ENCODE peak calls at places on chromosomes 2 and 18, in four cellular contexts. J, A, P and N are unnamed samples. For H3K9me3, the result is how much of the 10 kb centered on the place peaks cover.

GRCh38 chr2:194346189-194346588 is 1310.8 kb upstream of the SLC39A10 start:
- DNase-seq in J (no peak), A (no peak), P (no peak), N (peak)

GRCh38 chr2:43127208-43127940 is 99.0 kb downstream of the ZFP36L2 start:
- DNase-seq in J (no peak), A (peak), P (peak), N (peak)

GRCh38 chr18:48991299-48992055 is 40.7 kb upstream of the SMAD7 start:
- DNase-seq in J (no peak), A (no peak), P (no peak), N (no peak)

GRCh38 chr2:239036819-239037558 is 189.1 kb downstream of the TWIST2 start:
- DNase-seq in J (no peak), A (no peak), P (no peak), N (no peak)

GRCh38 chr18:58541137-58541788 is 87.6 kb downstream of the ALPK2 start:
- DNase-seq in J (no peak), A (no peak), P (no peak), N (peak)

GRCh38 chr18:12745095-12745820 is 42.4 kb downstream of the PSMG2 start:
- DNase-seq in J (no peak), A (no peak), P (no peak), N (no peak)

GRCh38 chr2:196314780-196315179 is 143.4 kb upstream of the STK17B start:
- DNase-seq in J (no peak), A (no peak), P (no peak), N (no peak)

GRCh38 chr2:223122706-223123265 is 70.8 kb downstream of the KCNE4 start:
- DNase-seq in J (no peak), A (no peak), P (no peak), N (no peak)

GRCh38 chr2:140761807-140762206 is 1369.0 kb downstream of the LRP1B start:
- DNase-seq in J (no peak), A (no peak), P (no peak), N (no peak)

GRCh38 chr2:214960677-214961076 is 151.2 kb upstream of the BARD1 start:
- DNase-seq in J (no peak), A (no peak), P (no peak), N (no peak)

GRCh38 chr2:236177967-236178909 is 10.1 kb upstream of the GBX2 start:
- DNase-seq in J (peak), A (peak), P (peak), N (peak)

GRCh38 chr2:120763516-120763915 is 27.8 kb downstream of the GLI2 start:
- DNase-seq in J (no peak), A (no peak), P (peak), N (no peak)

GRCh38 chr18:24015897-24016631 is 1.5 kb downstream of the TTC39C start:
- DNase-seq in J (no peak), A (no peak), P (no peak), N (peak)

GRCh38 chr2:102735431-102736130 is 26.2 kb upstream of the TMEM182 start:
- DNase-seq in J (peak), A (no peak), P (peak), N (peak)

GRCh38 chr2:3505771-3506170 is 13.6 kb downstream of the ADI1 start:
- DNase-seq in J (peak), A (no peak), P (peak), N (no peak)

GRCh38 chr2:196131384-196131861 is 40.0 kb downstream of the STK17B start:
- DNase-seq in J (peak), A (peak), P (peak), N (peak)

GRCh38 chr18:13303761-13304364 is 85.3 kb downstream of the LDLRAD4 start:
- DNase-seq in J (no peak), A (no peak), P (no peak), N (no peak)

GRCh38 chr2:105328281-105329196 is 996 bp downstream of the TGFBRAP1 start:
- DNase-seq in J (peak), A (no peak), P (peak), N (no peak)

GRCh38 chr2:53724511-53724910 is 43.1 kb upstream of the CHAC2 start:
- DNase-seq in J (no peak), A (no peak), P (no peak), N (no peak)

GRCh38 chr2:1484131-1484884 is 71.0 kb downstream of the TPO start:
- DNase-seq in J (no peak), A (no peak), P (no peak), N (no peak)

GRCh38 chr18:58135806-58136331 is 91.8 kb downstream of the NEDD4L start:
- DNase-seq in J (peak), A (peak), P (peak), N (peak)

GRCh38 chr2:97936199-97936598 is 59.5 kb downstream of the TMEM131 start:
- DNase-seq in J (peak), A (no peak), P (peak), N (peak)

GRCh38 chr2:148184967-148185366 is 164.1 kb downstream of the MBD5 start:
- DNase-seq in J (no peak), A (no peak), P (no peak), N (no peak)

GRCh38 chr2:20064421-20064820 is 13.0 kb upstream of the LAPTM4A start:
- DNase-seq in J (no peak), A (no peak), P (no peak), N (no peak)

GRCh38 chr18:48694295-48694694 is 155.5 kb downstream of the CTIF start:
- DNase-seq in J (no peak), A (no peak), P (no peak), N (no peak)

GRCh38 chr2:3489449-3490115 is 29.7 kb downstream of the ADI1 start:
- DNase-seq in J (no peak), A (peak), P (no peak), N (no peak)

GRCh38 chr2:66437601-66438497 is 2.9 kb downstream of the MEIS1 start:
- DNase-seq in J (peak), A (no peak), P (no peak), N (peak)

GRCh38 chr2:27288610-27289009 is 6.4 kb downstream of the TRIM54 start:
- DNase-seq in J (no peak), A (no peak), P (no peak), N (no peak)

GRCh38 chr2:136653836-136654235 is 111.5 kb upstream of the THSD7B start:
- DNase-seq in J (no peak), A (no peak), P (no peak), N (no peak)

GRCh38 chr18:75624836-75625235 is 197.3 kb upstream of the SMIM21 start:
- DNase-seq in J (no peak), A (no peak), P (no peak), N (no peak)

GRCh38 chr18:48889115-48889941 is 61.4 kb downstream of the SMAD7 start:
- DNase-seq in J (peak), A (peak), P (no peak), N (peak)

GRCh38 chr2:168649105-168649504 is 153.3 kb upstream of the NOSTRIN start:
- DNase-seq in J (no peak), A (no peak), P (no peak), N (no peak)

GRCh38 chr2:24400207-24400907 is 40.0 kb upstream of the ITSN2 start:
- DNase-seq in J (peak), A (no peak), P (no peak), N (no peak)

GRCh38 chr2:118774458-118775133 is 72.9 kb downstream of the EN1 start:
- DNase-seq in J (peak), A (peak), P (peak), N (peak)

GRCh38 chr2:211928186-211928585 is 610.4 kb downstream of the ERBB4 start:
- DNase-seq in J (no peak), A (no peak), P (no peak), N (no peak)

GRCh38 chr2:27407798-27408491 is 1.4 kb downstream of the PPM1G start:
- DNase-seq in J (peak), A (no peak), P (peak), N (peak)

GRCh38 chr2:86274918-86275275 is 62.5 kb downstream of the REEP1 start:
- DNase-seq in J (peak), A (no peak), P (peak), N (no peak)

GRCh38 chr2:223856021-223856420 is 18.6 kb upstream of the AP1S3 start:
- DNase-seq in J (no peak), A (no peak), P (no peak), N (no peak)

GRCh38 chr2:55891671-55892071 is 31.9 kb downstream of the EFEMP1 start:
- DNase-seq in J (no peak), A (no peak), P (no peak), N (no peak)

GRCh38 chr2:78029392-78029995 is 507.3 kb upstream of the LRRTM4 start:
- DNase-seq in J (no peak), A (no peak), P (no peak), N (no peak)
- H3K9me3 ChIP-seq in J (under half), A (under half), P (under half), N (under half)

GRCh38 chr2:13542642-13543041 is 825.9 kb downstream of the TRIB2 start:
- DNase-seq in J (no peak), A (no peak), P (no peak), N (no peak)

GRCh38 chr2:13536941-13537340 is 820.2 kb downstream of the TRIB2 start:
- DNase-seq in J (no peak), A (no peak), P (no peak), N (no peak)

GRCh38 chr2:13533524-13533922 is 816.8 kb downstream of the TRIB2 start:
- DNase-seq in J (no peak), A (no peak), P (no peak), N (no peak)

GRCh38 chr2:13542061-13542460 is 825.3 kb downstream of the TRIB2 start:
- DNase-seq in J (no peak), A (no peak), P (no peak), N (no peak)

GRCh38 chr2:13537771-13538349 is 821.1 kb downstream of the TRIB2 start:
- DNase-seq in J (no peak), A (no peak), P (no peak), N (no peak)
- H3K9me3 ChIP-seq in J (under half), A (under half), P (under half), N (under half)

GRCh38 chr2:170208967-170209366 is 31.0 kb downstream of the MYO3B start:
- DNase-seq in J (no peak), A (no peak), P (no peak), N (no peak)
- H3K9me3 ChIP-seq in J (under half), A (under half), P (under half), N (under half)

GRCh38 chr2:49938268-49938667 is 784.0 kb upstream of the FSHR start:
- DNase-seq in J (no peak), A (no peak), P (no peak), N (no peak)

GRCh38 chr2:49948091-49948490 is 793.8 kb upstream of the FSHR start:
- DNase-seq in J (no peak), A (no peak), P (no peak), N (no peak)

GRCh38 chr2:49948744-49949143 is 794.4 kb upstream of the FSHR start:
- DNase-seq in J (no peak), A (no peak), P (no peak), N (no peak)

GRCh38 chr2:49940616-49941015 is 786.3 kb upstream of the FSHR start:
- DNase-seq in J (no peak), A (no peak), P (no peak), N (no peak)

GRCh38 chr2:49943944-49944803 is 789.9 kb upstream of the FSHR start:
- DNase-seq in J (peak), A (no peak), P (no peak), N (no peak)
- H3K9me3 ChIP-seq in J (under half), A (under half), P (under half), N (under half)

DNA sequence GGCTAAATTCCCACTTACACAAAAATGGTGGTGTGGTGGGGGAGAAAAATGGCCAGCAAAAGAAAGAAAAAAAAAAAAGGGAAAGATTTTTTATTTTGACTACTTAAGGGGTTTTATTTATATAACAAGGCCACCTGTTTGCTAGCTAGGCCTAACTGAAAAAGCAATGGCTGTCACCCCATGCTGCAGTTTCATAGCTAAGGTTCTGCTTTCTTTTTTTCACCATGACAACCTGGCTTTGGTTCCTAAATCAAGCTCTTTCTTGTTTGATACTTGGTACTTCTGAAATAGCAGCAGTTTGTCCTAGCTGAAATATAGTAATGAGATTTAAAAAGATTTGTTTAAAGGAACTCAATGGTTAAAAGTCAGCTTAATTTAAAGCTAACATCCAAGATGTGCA is 433.2 kb upstream of the MEX3C start:
- DNase-seq in J (no peak), A (no peak), P (no peak), N (no peak)
- H3K9me3 ChIP-seq in J (under half), A (under half), P (under half), N (under half)

GRCh38 chr18:36295214-36295613 is 2.3 kb upstream of the FHOD3 start:
- DNase-seq in J (no peak), A (no peak), P (no peak), N (no peak)

GRCh38 chr18:36297419-36298112 is at the start of gene FHOD3:
- DNase-seq in J (peak), A (peak), P (peak), N (peak)

GRCh38 chr18:36298113-36298701 is 694 bp downstream of the FHOD3 start:
- DNase-seq in J (no peak), A (no peak), P (no peak), N (peak)

GRCh38 chr18:36295880-36296301 is 1.6 kb upstream of the FHOD3 start:
- DNase-seq in J (no peak), A (no peak), P (peak), N (no peak)

GRCh38 chr18:36296591-36297418 is 708 bp upstream of the FHOD3 start:
- DNase-seq in J (peak), A (peak), P (peak), N (peak)
- H3K9me3 ChIP-seq in J (under half), A (under half), P (under half), N (under half)

GRCh38 chr2:79585701-79586428 is 73.0 kb downstream of the CTNNA2 start:
- DNase-seq in J (no peak), A (no peak), P (no peak), N (no peak)
- H3K9me3 ChIP-seq in J (under half), A (under half), P (under half), N (under half)

GRCh38 chr18:54551590-54551989 is 39.5 kb upstream of the DYNAP start:
- DNase-seq in J (no peak), A (no peak), P (no peak), N (peak)
- H3K9me3 ChIP-seq in J (under half), A (under half), P (under half), N (under half)

GRCh38 chr18:34892379-34892778 is 148.8 kb upstream of the MAPRE2 start:
- DNase-seq in J (no peak), A (no peak), P (no peak), N (no peak)
- H3K9me3 ChIP-seq in J (under half), A (under half), P (under half), N (under half)